ENCODE peak calls at places on chromosomes 13 and 19, in eight cellular contexts. One of them, this sample, is unnamed.

GRCh38 chr19:30287259-30287658 is 84.9 kb upstream of the ZNF536 start:
- DNase-seq in neural progenitor cell: no peak
- DNase-seq in MM.1S: no peak
- DNase-seq in hepatocyte: no peak
- DNase-seq in GM23338: no peak
- DNase-seq in HCT116: no peak
- DNase-seq in SK-N-SH: no peak
- DNase-seq in OCI-LY7: no peak
- DNase-seq in this sample: no peak

GRCh38 chr19:18745931-18746330 is 45.2 kb downstream of the COMP start:
- DNase-seq in neural progenitor cell: no peak
- DNase-seq in MM.1S: no peak
- DNase-seq in hepatocyte: no peak
- DNase-seq in GM23338: no peak
- DNase-seq in HCT116: no peak
- DNase-seq in SK-N-SH: no peak
- DNase-seq in OCI-LY7: no peak
- DNase-seq in this sample: no peak

GRCh38 chr13:67228909-67229308 is 1.2 kb downstream of the PCDH9 start:
- DNase-seq in neural progenitor cell: no peak
- DNase-seq in MM.1S: no peak
- DNase-seq in hepatocyte: no peak
- DNase-seq in GM23338: no peak
- DNase-seq in HCT116: no peak
- DNase-seq in SK-N-SH: no peak
- DNase-seq in OCI-LY7: peak
- DNase-seq in this sample: no peak

GRCh38 chr13:26422036-26422435 is 135.4 kb upstream of the WASF3 start:
- DNase-seq in neural progenitor cell: no peak
- DNase-seq in MM.1S: no peak
- DNase-seq in hepatocyte: no peak
- DNase-seq in GM23338: no peak
- DNase-seq in HCT116: no peak
- DNase-seq in SK-N-SH: no peak
- DNase-seq in OCI-LY7: no peak
- DNase-seq in this sample: no peak

GRCh38 chr13:68050746-68051145 is 820.6 kb upstream of the PCDH9 start:
- DNase-seq in neural progenitor cell: no peak
- DNase-seq in MM.1S: no peak
- DNase-seq in hepatocyte: no peak
- DNase-seq in GM23338: no peak
- DNase-seq in HCT116: no peak
- DNase-seq in SK-N-SH: no peak
- DNase-seq in OCI-LY7: no peak
- DNase-seq in this sample: peak

GRCh38 chr13:35794734-35795389 is 318.4 kb upstream of the MAB21L1 start:
- DNase-seq in neural progenitor cell: no peak
- DNase-seq in MM.1S: no peak
- DNase-seq in hepatocyte: no peak
- DNase-seq in GM23338: no peak
- DNase-seq in HCT116: no peak
- DNase-seq in SK-N-SH: no peak
- DNase-seq in OCI-LY7: no peak
- DNase-seq in this sample: no peak

GRCh38 chr13:94708971-94709614 is 3.3 kb downstream of the SOX21 start:
- DNase-seq in neural progenitor cell: no peak
- DNase-seq in MM.1S: no peak
- DNase-seq in hepatocyte: no peak
- DNase-seq in GM23338: peak
- DNase-seq in HCT116: no peak
- DNase-seq in SK-N-SH: no peak
- DNase-seq in OCI-LY7: no peak
- DNase-seq in this sample: no peak

GRCh38 chr19:16714702-16715294 is 4.8 kb upstream of the NWD1 start:
- DNase-seq in neural progenitor cell: peak
- DNase-seq in MM.1S: no peak
- DNase-seq in hepatocyte: peak
- DNase-seq in GM23338: peak
- DNase-seq in HCT116: peak
- DNase-seq in SK-N-SH: peak
- DNase-seq in OCI-LY7: peak
- DNase-seq in this sample: peak

GRCh38 chr19:57559008-57559403 is 657 bp downstream of the ZNF550 start:
- DNase-seq in neural progenitor cell: peak
- DNase-seq in MM.1S: peak
- DNase-seq in hepatocyte: peak
- DNase-seq in GM23338: peak
- DNase-seq in HCT116: no peak
- DNase-seq in SK-N-SH: peak
- DNase-seq in OCI-LY7: peak
- DNase-seq in this sample: peak

GRCh38 chr19:708154-709141 is at the start of gene PALM:
- DNase-seq in neural progenitor cell: peak
- DNase-seq in MM.1S: no peak
- DNase-seq in hepatocyte: peak
- DNase-seq in GM23338: peak
- DNase-seq in HCT116: no peak
- DNase-seq in SK-N-SH: peak
- DNase-seq in OCI-LY7: no peak
- DNase-seq in this sample: peak

GRCh38 chr13:49649244-49649962 is 21.1 kb downstream of the ARL11 start:
- DNase-seq in neural progenitor cell: peak
- DNase-seq in MM.1S: no peak
- DNase-seq in hepatocyte: peak
- DNase-seq in GM23338: peak
- DNase-seq in HCT116: no peak
- DNase-seq in SK-N-SH: no peak
- DNase-seq in OCI-LY7: no peak
- DNase-seq in this sample: peak

GRCh38 chr19:29404015-29404414 is 121.8 kb upstream of the VSTM2B start:
- DNase-seq in neural progenitor cell: no peak
- DNase-seq in MM.1S: no peak
- DNase-seq in hepatocyte: no peak
- DNase-seq in GM23338: no peak
- DNase-seq in HCT116: no peak
- DNase-seq in SK-N-SH: no peak
- DNase-seq in OCI-LY7: no peak
- DNase-seq in this sample: no peak

GRCh38 chr13:82833928-82834327 is 1048.3 kb downstream of the SLITRK1 start:
- DNase-seq in neural progenitor cell: no peak
- DNase-seq in MM.1S: no peak
- DNase-seq in hepatocyte: no peak
- DNase-seq in GM23338: no peak
- DNase-seq in HCT116: no peak
- DNase-seq in SK-N-SH: no peak
- DNase-seq in OCI-LY7: no peak
- DNase-seq in this sample: no peak

GRCh38 chr19:19062454-19063182 is 1.2 kb upstream of the SLC25A42 start:
- DNase-seq in neural progenitor cell: no peak
- DNase-seq in MM.1S: peak
- DNase-seq in hepatocyte: no peak
- DNase-seq in GM23338: peak
- DNase-seq in HCT116: no peak
- DNase-seq in SK-N-SH: no peak
- DNase-seq in OCI-LY7: peak
- DNase-seq in this sample: peak

GRCh38 chr13:67120872-67121531 is 109.1 kb downstream of the PCDH9 start:
- DNase-seq in neural progenitor cell: no peak
- DNase-seq in MM.1S: no peak
- DNase-seq in hepatocyte: no peak
- DNase-seq in GM23338: no peak
- DNase-seq in HCT116: no peak
- DNase-seq in SK-N-SH: no peak
- DNase-seq in OCI-LY7: no peak
- DNase-seq in this sample: peak

GRCh38 chr13:22839554-22840286 is 341.1 kb upstream of the SGCG start:
- DNase-seq in neural progenitor cell: no peak
- DNase-seq in MM.1S: no peak
- DNase-seq in hepatocyte: no peak
- DNase-seq in GM23338: no peak
- DNase-seq in HCT116: no peak
- DNase-seq in SK-N-SH: no peak
- DNase-seq in OCI-LY7: no peak
- DNase-seq in this sample: no peak

GRCh38 chr19:7848779-7849457 is 18.9 kb downstream of the EVI5L start:
- DNase-seq in neural progenitor cell: no peak
- DNase-seq in MM.1S: no peak
- DNase-seq in hepatocyte: no peak
- DNase-seq in GM23338: no peak
- DNase-seq in HCT116: no peak
- DNase-seq in SK-N-SH: no peak
- DNase-seq in OCI-LY7: no peak
- DNase-seq in this sample: no peak

GRCh38 chr13:58893396-58893795 is 1261.9 kb downstream of the PCDH17 start:
- DNase-seq in neural progenitor cell: no peak
- DNase-seq in MM.1S: no peak
- DNase-seq in hepatocyte: no peak
- DNase-seq in GM23338: no peak
- DNase-seq in HCT116: no peak
- DNase-seq in SK-N-SH: no peak
- DNase-seq in OCI-LY7: no peak
- DNase-seq in this sample: no peak

DNA sequence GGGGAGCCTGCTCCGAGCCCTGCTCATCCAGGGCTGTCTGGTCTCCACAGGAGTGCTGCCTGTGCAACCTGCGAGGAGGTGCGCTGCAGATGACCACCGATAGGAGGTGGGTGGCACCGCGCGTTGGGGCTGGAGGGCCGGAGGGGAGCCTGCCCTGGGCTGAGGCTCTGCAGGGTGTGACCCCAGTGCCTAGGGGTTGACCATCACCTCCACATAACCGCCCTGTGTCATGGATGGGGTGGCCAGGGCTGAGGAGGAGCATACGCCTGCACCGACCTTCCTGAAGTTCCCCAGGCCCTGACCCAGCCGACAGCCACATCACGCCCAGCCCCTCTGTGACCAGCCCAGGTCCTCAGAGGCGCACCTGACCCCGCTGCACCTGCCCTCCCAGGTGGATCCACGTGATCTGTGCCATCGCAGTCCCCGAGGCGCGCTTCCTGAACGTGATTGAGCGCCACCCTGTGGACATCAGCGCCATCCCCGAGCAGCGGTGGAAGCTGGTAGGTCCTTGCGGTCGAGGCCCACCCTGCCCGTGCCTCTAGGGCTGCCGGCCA is 168.7 kb downstream of the KDM4B start:
- DNase-seq in neural progenitor cell: peak
- DNase-seq in MM.1S: no peak
- DNase-seq in hepatocyte: no peak
- DNase-seq in GM23338: peak
- DNase-seq in HCT116: no peak
- DNase-seq in SK-N-SH: peak
- DNase-seq in OCI-LY7: no peak
- DNase-seq in this sample: no peak
- TF ChIP-seq CTCF in neural progenitor cell: peak
- TF ChIP-seq CTCF in MM.1S: no peak
- TF ChIP-seq CTCF in hepatocyte: peak
- TF ChIP-seq CTCF in GM23338: peak
- TF ChIP-seq CTCF in HCT116: peak
- TF ChIP-seq CTCF in SK-N-SH: peak
- TF ChIP-seq CTCF in OCI-LY7: peak
- TF ChIP-seq CTCF in this sample: peak

DNA sequence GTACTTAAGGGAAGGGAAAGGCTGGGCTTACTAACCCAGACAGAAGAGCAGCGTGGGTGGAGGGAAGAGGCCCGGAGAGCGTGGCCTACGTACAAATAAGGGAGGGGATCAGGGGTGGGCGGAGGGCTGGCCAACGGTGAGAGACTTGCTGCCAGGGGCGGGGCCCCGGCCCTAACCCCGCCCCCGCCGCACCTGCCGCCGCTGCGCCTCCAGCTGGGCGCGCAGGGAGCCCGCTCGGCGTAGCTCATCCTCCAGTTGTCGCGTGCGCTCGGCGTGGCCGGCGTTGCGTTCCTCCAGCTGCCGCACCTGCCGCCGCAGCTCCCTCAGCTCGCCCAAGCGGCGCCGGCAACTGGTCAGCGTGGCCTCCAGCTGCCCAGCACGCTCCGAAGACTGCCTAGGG is 5.7 kb downstream of the HOOK2 start:
- DNase-seq in neural progenitor cell: peak
- DNase-seq in MM.1S: peak
- DNase-seq in hepatocyte: peak
- DNase-seq in GM23338: peak
- DNase-seq in HCT116: no peak
- DNase-seq in SK-N-SH: no peak
- DNase-seq in OCI-LY7: no peak
- DNase-seq in this sample: no peak
- TF ChIP-seq EZH2phosphoT487 in neural progenitor cell: no peak
- TF ChIP-seq EZH2phosphoT487 in MM.1S: no peak
- TF ChIP-seq EZH2phosphoT487 in hepatocyte: no peak
- TF ChIP-seq EZH2phosphoT487 in GM23338: no peak
- TF ChIP-seq EZH2phosphoT487 in HCT116: no peak
- TF ChIP-seq EZH2phosphoT487 in SK-N-SH: no peak
- TF ChIP-seq EZH2phosphoT487 in OCI-LY7: no peak
- TF ChIP-seq EZH2phosphoT487 in this sample: no peak

GRCh38 chr13:47831265-47831664 is 169.8 kb downstream of the SUCLA2 start:
- DNase-seq in neural progenitor cell: no peak
- DNase-seq in MM.1S: no peak
- DNase-seq in hepatocyte: no peak
- DNase-seq in GM23338: no peak
- DNase-seq in HCT116: no peak
- DNase-seq in SK-N-SH: no peak
- DNase-seq in OCI-LY7: no peak
- DNase-seq in this sample: no peak

GRCh38 chr13:47835470-47836228 is 165.4 kb downstream of the SUCLA2 start:
- DNase-seq in neural progenitor cell: no peak
- DNase-seq in MM.1S: no peak
- DNase-seq in hepatocyte: no peak
- DNase-seq in GM23338: no peak
- DNase-seq in HCT116: no peak
- DNase-seq in SK-N-SH: no peak
- DNase-seq in OCI-LY7: peak
- DNase-seq in this sample: no peak

GRCh38 chr13:47829684-47830083 is 171.4 kb downstream of the SUCLA2 start:
- DNase-seq in neural progenitor cell: no peak
- DNase-seq in MM.1S: no peak
- DNase-seq in hepatocyte: no peak
- DNase-seq in GM23338: no peak
- DNase-seq in HCT116: no peak
- DNase-seq in SK-N-SH: no peak
- DNase-seq in OCI-LY7: no peak
- DNase-seq in this sample: no peak

GRCh38 chr13:47837104-47837880 is 163.8 kb downstream of the SUCLA2 start:
- DNase-seq in neural progenitor cell: peak
- DNase-seq in MM.1S: no peak
- DNase-seq in hepatocyte: no peak
- DNase-seq in GM23338: peak
- DNase-seq in HCT116: no peak
- DNase-seq in SK-N-SH: no peak
- DNase-seq in OCI-LY7: no peak
- DNase-seq in this sample: no peak

GRCh38 chr13:47832458-47832972 is 168.6 kb downstream of the SUCLA2 start:
- DNase-seq in neural progenitor cell: no peak
- DNase-seq in MM.1S: no peak
- DNase-seq in hepatocyte: no peak
- DNase-seq in GM23338: peak
- DNase-seq in HCT116: no peak
- DNase-seq in SK-N-SH: no peak
- DNase-seq in OCI-LY7: no peak
- DNase-seq in this sample: no peak
- TF ChIP-seq CTCF in neural progenitor cell: peak
- TF ChIP-seq CTCF in MM.1S: no peak
- TF ChIP-seq CTCF in hepatocyte: no peak
- TF ChIP-seq CTCF in GM23338: peak
- TF ChIP-seq CTCF in HCT116: no peak
- TF ChIP-seq CTCF in SK-N-SH: no peak
- TF ChIP-seq CTCF in OCI-LY7: peak
- TF ChIP-seq CTCF in this sample: no peak

GRCh38 chr19:49558591-49558990 is 21.8 kb downstream of the NOSIP start:
- DNase-seq in neural progenitor cell: no peak
- DNase-seq in MM.1S: no peak
- DNase-seq in hepatocyte: no peak
- DNase-seq in GM23338: no peak
- DNase-seq in HCT116: no peak
- DNase-seq in SK-N-SH: no peak
- DNase-seq in OCI-LY7: no peak
- DNase-seq in this sample: no peak
- TF ChIP-seq EZH2phosphoT487 in neural progenitor cell: no peak
- TF ChIP-seq EZH2phosphoT487 in MM.1S: no peak
- TF ChIP-seq EZH2phosphoT487 in hepatocyte: no peak
- TF ChIP-seq EZH2phosphoT487 in GM23338: no peak
- TF ChIP-seq EZH2phosphoT487 in HCT116: no peak
- TF ChIP-seq EZH2phosphoT487 in SK-N-SH: no peak
- TF ChIP-seq EZH2phosphoT487 in OCI-LY7: no peak
- TF ChIP-seq EZH2phosphoT487 in this sample: no peak